ENCODE peak calls at places on chromosome 20, in six cellular contexts. H is neural progenitor cell, E is GM23338, C is MM.1S, P is PC-3, Q is SK-N-SH. W is an unnamed sample.
A peak's percentile ranks its signal among the peaks of the same experiment; 100 is the strongest.

GRCh38 chr20:17570347-17571152 is 675 bp downstream of the DSTN start:
- DNase-seq in H (peak; percentile 80), E (peak; percentile 69), C (peak; percentile 37), P (peak; percentile 49), Q (peak; percentile 81), W (peak; percentile 73)

GRCh38 chr20:8388146-8388545 is 256.1 kb downstream of the PLCB1 start:
- DNase-seq in H (no peak), E (no peak), C (no peak), P (peak; percentile 44), Q (no peak), W (peak; percentile 78)

GRCh38 chr20:2051920-2052319 is 49.7 kb upstream of the STK35 start:
- DNase-seq in H (peak; percentile 6), E (peak; percentile 28), C (no peak), P (no peak), Q (peak; percentile 3), W (no peak)

GRCh38 chr20:44188752-44189151 is 1.8 kb upstream of the JPH2 start:
- DNase-seq in H (no peak), E (no peak), C (no peak), P (peak; percentile 31), Q (no peak), W (no peak)

GRCh38 chr20:56504373-56505005 is 20.1 kb upstream of the FAM209A start:
- DNase-seq in H (peak; percentile 34), E (peak; percentile 64), C (no peak), P (no peak), Q (peak; percentile 48), W (peak; percentile 35)

GRCh38 chr20:5675103-5676091 is 74.8 kb upstream of the SHLD1 start:
- DNase-seq in H (no peak), E (no peak), C (no peak), P (no peak), Q (no peak), W (no peak)

GRCh38 chr20:23072892-23073586 is 13.1 kb downstream of the CD93 start:
- DNase-seq in H (no peak), E (no peak), C (no peak), P (no peak), Q (no peak), W (no peak)

GRCh38 chr20:58808296-58809046 is 42.2 kb downstream of the GNAS-AS1 start:
- DNase-seq in H (no peak), E (no peak), C (no peak), P (no peak), Q (no peak), W (peak; percentile 31)

GRCh38 chr20:905396-905961 is 10.7 kb downstream of the ANGPT4 start:
- DNase-seq in H (no peak), E (no peak), C (no peak), P (no peak), Q (no peak), W (no peak)

GRCh38 chr20:4972506-4973251 is 28.6 kb downstream of the SLC23A2 start:
- DNase-seq in H (no peak), E (no peak), C (no peak), P (no peak), Q (no peak), W (no peak)

GRCh38 chr20:846894-847278 is 13.4 kb downstream of the FAM110A start:
- DNase-seq in H (no peak), E (no peak), C (no peak), P (no peak), Q (no peak), W (no peak)

GRCh38 chr20:33370296-33370695 is 31.0 kb downstream of the CDK5RAP1 start:
- DNase-seq in H (no peak), E (no peak), C (no peak), P (no peak), Q (no peak), W (no peak)

GRCh38 chr20:24987873-24988835 is 4.4 kb downstream of the APMAP start:
- DNase-seq in H (no peak), E (no peak), C (no peak), P (no peak), Q (no peak), W (no peak)

GRCh38 chr20:62797671-62798532 is 1.6 kb downstream of the MRGBP start:
- DNase-seq in H (no peak), E (no peak), C (no peak), P (no peak), Q (no peak), W (no peak)

GRCh38 chr20:20683922-20684321 is 28.5 kb downstream of the RALGAPA2 start:
- DNase-seq in H (no peak), E (no peak), C (no peak), P (no peak), Q (no peak), W (no peak)

GRCh38 chr20:38222923-38223742 is 37.4 kb downstream of the KIAA1755 start:
- DNase-seq in H (no peak), E (no peak), C (no peak), P (no peak), Q (no peak), W (no peak)

GRCh38 chr20:8132632-8133587 is 844 bp downstream of the PLCB1 start:
- DNase-seq in H (peak; percentile 44), E (peak; percentile 51), C (no peak), P (no peak), Q (no peak), W (peak; percentile 64)

GRCh38 chr20:37955511-37955910 is 52.6 kb downstream of the VSTM2L start:
- DNase-seq in H (no peak), E (no peak), C (no peak), P (no peak), Q (no peak), W (no peak)

GRCh38 chr20:63520939-63521601 is 505 bp downstream of the PPDPF start:
- DNase-seq in H (peak; percentile 91), E (peak; percentile 82), C (peak; percentile 79), P (peak; percentile 80), Q (peak; percentile 91), W (peak; percentile 91)

GRCh38 chr20:32484221-32485125 is 100.7 kb downstream of the NOL4L start:
- DNase-seq in H (peak; percentile 67), E (peak; percentile 78), C (no peak), P (peak; percentile 19), Q (peak; percentile 81), W (peak; percentile 70)

GRCh38 chr20:22333885-22334545 is 250.4 kb downstream of the FOXA2 start:
- DNase-seq in H (peak; percentile 83), E (peak; percentile 86), C (peak; percentile 69), P (peak; percentile 84), Q (peak; percentile 65), W (peak; percentile 79)

GRCh38 chr20:57200882-57201723 is 65.3 kb downstream of the BMP7 start:
- DNase-seq in H (no peak), E (no peak), C (no peak), P (no peak), Q (peak; percentile 42), W (no peak)

GRCh38 chr20:63086421-63087235 is 79.9 kb upstream of the BHLHE23 start:
- DNase-seq in H (no peak), E (no peak), C (no peak), P (no peak), Q (no peak), W (no peak)

GRCh38 chr20:16081421-16081820 is 491.8 kb downstream of the KIF16B start:
- DNase-seq in H (no peak), E (no peak), C (no peak), P (no peak), Q (no peak), W (no peak)

GRCh38 chr20:62258499-62259293 is 20.4 kb downstream of the OSBPL2 start:
- DNase-seq in H (no peak), E (no peak), C (no peak), P (peak; percentile 47), Q (no peak), W (peak; percentile 95)

DNA sequence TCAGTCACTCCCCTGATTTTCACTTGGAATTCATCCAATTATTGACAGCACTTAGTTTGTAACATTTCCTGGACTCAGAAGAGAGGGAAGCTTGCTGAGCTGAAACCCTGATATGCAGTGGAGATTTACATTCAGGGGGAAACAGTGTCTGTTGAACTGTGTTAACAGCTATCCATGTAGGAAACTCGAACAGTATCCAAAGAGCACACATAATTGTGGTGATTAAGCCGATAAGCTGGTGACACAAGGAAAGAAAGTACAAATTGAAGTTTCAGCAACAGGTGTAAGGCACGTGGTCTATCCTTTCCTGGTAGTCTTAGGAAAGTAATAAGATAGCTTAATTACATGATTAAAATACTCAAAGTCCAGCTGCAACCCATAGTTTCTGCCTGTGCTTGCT is 78.1 kb upstream of the FLRT3 start:
- DNase-seq in H (peak; percentile 5), E (no peak), C (no peak), P (peak; percentile 28), Q (no peak), W (no peak)
- TF ChIP-seq EZH2phosphoT487 in H (no peak), E (no peak), C (no peak), P (no peak), Q (no peak), W (no peak)

DNA sequence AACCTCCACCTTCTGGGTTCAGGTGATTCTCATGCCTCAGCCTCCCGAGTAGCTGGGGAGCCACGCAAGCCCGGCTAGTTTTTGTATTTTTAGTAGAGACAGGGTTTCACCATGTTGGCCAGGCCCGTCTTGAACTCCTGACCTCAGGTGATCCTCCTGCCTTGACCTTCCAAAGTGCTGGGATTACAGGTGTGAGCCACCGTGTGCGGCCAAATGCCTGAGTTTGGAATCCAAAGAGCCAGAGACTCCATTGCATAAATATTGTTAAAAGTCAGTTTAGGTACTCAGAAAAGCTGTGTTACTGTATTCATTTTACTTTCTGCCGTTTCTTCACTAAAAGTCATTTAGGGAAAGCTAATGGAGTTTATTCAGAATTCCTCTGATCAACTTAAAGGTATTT is 137.3 kb downstream of the SULF2 start:
- DNase-seq in H (no peak), E (no peak), C (no peak), P (no peak), Q (no peak), W (no peak)
- H3F3A ChIP-seq in H (peaks cover 12% of the 10 kb centered on the region), E (peaks cover 3% of the 10 kb centered on the region), C (peaks cover 8% of the 10 kb centered on the region), P (no peaks in the 10 kb centered on the region), Q (no peaks in the 10 kb centered on the region), W (no peaks in the 10 kb centered on the region)

DNA sequence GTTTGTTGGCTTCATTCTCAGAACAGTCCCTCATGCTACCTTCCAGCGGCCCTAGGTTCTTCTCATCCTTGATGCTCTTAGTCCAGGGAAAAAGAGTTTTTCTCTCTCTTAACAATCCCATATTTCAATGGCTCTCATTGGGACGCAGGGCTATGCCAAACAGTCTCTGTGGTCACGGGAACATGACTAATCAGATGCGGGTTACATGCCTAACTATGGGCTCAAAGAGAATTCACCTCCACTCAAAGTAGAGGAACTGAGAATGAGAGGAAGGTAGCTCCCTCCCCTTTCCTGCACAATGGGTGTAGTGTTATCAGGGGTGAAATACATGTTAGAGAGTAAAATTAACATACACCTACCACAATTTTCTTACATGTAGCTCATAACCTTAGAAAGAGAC is 18.1 kb upstream of the ATRN start:
- DNase-seq in H (no peak), E (no peak), C (no peak), P (peak; percentile 26), Q (no peak), W (no peak)
- TF ChIP-seq EZH2phosphoT487 in H (no peak), E (no peak), C (no peak), P (no peak), Q (no peak), W (no peak)

DNA sequence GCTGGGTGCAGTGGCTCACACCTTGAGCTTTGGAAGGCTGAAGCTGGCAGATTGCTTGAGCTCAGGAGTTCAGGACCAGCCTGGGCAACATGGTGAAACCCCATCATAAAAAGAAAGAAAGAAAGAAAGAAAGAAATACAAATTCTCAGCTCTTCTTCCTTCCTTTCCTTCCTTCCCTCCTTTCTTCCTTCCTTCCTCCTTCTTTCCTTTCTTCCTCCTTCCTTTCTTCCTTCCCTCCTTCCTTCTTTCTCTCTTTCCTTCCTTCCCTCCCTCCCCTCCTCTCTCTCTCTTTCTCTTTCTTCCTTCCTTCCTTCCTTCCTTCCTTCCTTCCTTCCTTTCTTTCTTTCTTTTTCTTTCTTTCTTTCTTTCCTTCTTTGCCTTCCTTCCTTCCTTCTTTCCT is 21.0 kb upstream of the NCOA3 start:
- DNase-seq in H (no peak), E (no peak), C (no peak), P (no peak), Q (no peak), W (no peak)
- H3F3A ChIP-seq in H (no peaks in the 10 kb centered on the region), E (no peaks in the 10 kb centered on the region), C (no peaks in the 10 kb centered on the region), P (no peaks in the 10 kb centered on the region), Q (no peaks in the 10 kb centered on the region), W (no peaks in the 10 kb centered on the region)

GRCh38 chr20:50635676-50636600 is 55.4 kb downstream of the RIPOR3 start:
- DNase-seq in H (peak; percentile 75), E (peak; percentile 93), C (peak; percentile 48), P (peak; percentile 80), Q (peak; percentile 86), W (peak; percentile 65)
- TF ChIP-seq EZH2phosphoT487 in H (no peak), E (no peak), C (no peak), P (no peak), Q (no peak), W (no peak)

W was measured in GM23248.